ENCODE peak calls at places on chromosomes 1 and 21, in ten cellular contexts. B is stimulated activated CD8-positive, alpha-beta memory T cell treated with anti-CD3 and anti-CD28 coated beads, Interleukin-15, amount 100 ng/mL, for 24 hours; E is Right ventricle myocardium superior; Z is heart right ventricle; Y is iris pigment epithelial cell; P is NCI-H1092; O is GDM1; T is EL; S is thyroid gland; H is activated naive CD8-positive, alpha-beta T cell treated with anti-CD3 and anti-CD28 coated beads, Interleukin-2, amount 50 U/mL, for 24 hours. I is an unnamed sample.

GRCh38 chr1:53176452-53177344 is 19.9 kb upstream of the CPT2 start:
- DNase-seq in E (peak), B (no peak), O (no peak), H (no peak), P (peak), Z (peak), S (no peak), Y (no peak), T (no peak), I (no peak)

GRCh38 chr1:182527680-182528079 is 61.4 kb downstream of the RNASEL start:
- DNase-seq in T (peak), P (no peak), O (no peak), E (no peak), S (no peak), B (no peak), Z (no peak), Y (peak), H (no peak), I (no peak)

GRCh38 chr21:45393021-45393420 is 11.9 kb upstream of the COL18A1 start:
- DNase-seq in Z (no peak), O (no peak), B (no peak), E (peak), T (no peak), H (no peak), P (no peak), S (no peak), Y (no peak), I (no peak)

GRCh38 chr21:16071761-16072160 is 342.0 kb downstream of the USP25 start:
- DNase-seq in E (no peak), Y (no peak), P (no peak), B (no peak), Z (no peak), S (no peak), T (no peak), O (no peak), H (no peak), I (no peak)

GRCh38 chr1:101280942-101281654 is 44.3 kb downstream of the S1PR1 start:
- DNase-seq in H (no peak), B (no peak), P (no peak), Z (no peak), Y (no peak), O (no peak), S (no peak), E (no peak), T (no peak), I (no peak)

GRCh38 chr21:37266515-37267221 is 466 bp downstream of the VPS26C start:
- DNase-seq in Y (peak), B (no peak), T (peak), S (no peak), H (no peak), O (no peak), Z (peak), P (no peak), E (peak), I (peak)

GRCh38 chr1:147115496-147115895 is 56.8 kb downstream of the PRKAB2 start:
- DNase-seq in E (no peak), T (no peak), S (no peak), P (no peak), H (no peak), Y (no peak), Z (no peak), B (no peak), O (no peak), I (no peak)

GRCh38 chr21:16767201-16767600 is 745.6 kb upstream of the CXADR start:
- DNase-seq in P (no peak), T (no peak), Y (no peak), Z (no peak), S (no peak), O (no peak), B (no peak), H (no peak), E (no peak), I (no peak)

GRCh38 chr1:24931481-24932221 is 1.6 kb upstream of the RUNX3 start:
- DNase-seq in B (no peak), S (no peak), T (no peak), O (no peak), Y (no peak), P (no peak), E (no peak), Z (no peak), H (no peak), I (no peak)

GRCh38 chr1:88763649-88764406 is 79.8 kb downstream of the PKN2 start:
- DNase-seq in Y (peak), H (no peak), T (peak), P (no peak), O (no peak), E (no peak), Z (no peak), B (no peak), S (no peak), I (peak)

I was measured in hepatic stellate cell.